ENCODE peak calls at places on chromosome 21, in seven cellular contexts. W is glutamatergic neuron; P is heart left ventricle; N is T-helper 2 cell; M is amniotic stem cell; F is stimulated activated CD8-positive, alpha-beta memory T cell treated with anti-CD3 and anti-CD28 coated beads, Interleukin-15, amount 100 ng/mL, for 24 hours; T is fibroblast of lung. V is an unnamed sample.

GRCh38 chr21:29586696-29587095 is 288.0 kb downstream of the BACH1 start:
- DNase-seq in W (no peak), P (no peak), N (no peak), M (no peak), F (no peak), T (no peak), V (no peak)

GRCh38 chr21:33924079-33924765 is 8.6 kb upstream of the ATP5PO start:
- DNase-seq in W (peak; percentile 93), P (peak; percentile 87), N (peak; percentile 83), M (peak; percentile 58), F (peak; percentile 92), T (peak; percentile 81), V (peak; percentile 86)

GRCh38 chr21:27721675-27722074 is 754.8 kb upstream of the ADAMTS5 start:
- DNase-seq in W (no peak), P (no peak), N (no peak), M (no peak), F (no peak), T (no peak), V (no peak)

GRCh38 chr21:17045214-17045835 is 467.5 kb upstream of the CXADR start:
- DNase-seq in W (no peak), P (no peak), N (no peak), M (no peak), F (no peak), T (peak; percentile 62), V (no peak)

GRCh38 chr21:44761011-44761729 is 40.5 kb downstream of the UBE2G2 start:
- DNase-seq in W (no peak), P (no peak), N (no peak), M (no peak), F (no peak), T (no peak), V (no peak)

GRCh38 chr21:15221799-15222386 is 157.1 kb upstream of the NRIP1 start:
- DNase-seq in W (peak; percentile 60), P (peak; percentile 41), N (no peak), M (no peak), F (no peak), T (peak; percentile 77), V (no peak)

GRCh38 chr21:35256468-35256988 is 207.4 kb upstream of the RUNX1 start:
- DNase-seq in W (no peak), P (peak; percentile 82), N (no peak), M (peak; percentile 88), F (no peak), T (peak; percentile 99), V (peak; percentile 60)

GRCh38 chr21:34524671-34525601 is 12.9 kb upstream of the KCNE1 start:
- DNase-seq in W (no peak), P (no peak), N (no peak), M (peak; percentile 16), F (no peak), T (peak; percentile 76), V (no peak)

GRCh38 chr21:36917487-36918158 is 48.8 kb downstream of the HLCS start:
- DNase-seq in W (peak; percentile 30), P (no peak), N (peak; percentile 18), M (peak; percentile 40), F (no peak), T (peak; percentile 76), V (no peak)

GRCh38 chr21:44090332-44090731 is 16.9 kb upstream of the PWP2 start:
- DNase-seq in W (no peak), P (peak; percentile 10), N (no peak), M (no peak), F (no peak), T (no peak), V (no peak)

GRCh38 chr21:44454747-44455523 is at the start of gene LRRC3:
- DNase-seq in W (peak; percentile 94), P (peak; percentile 86), N (peak; percentile 82), M (peak; percentile 55), F (peak; percentile 53), T (peak; percentile 75), V (peak; percentile 59)

GRCh38 chr21:29078884-29079765 is 5.7 kb upstream of the CCT8 start:
- DNase-seq in W (no peak), P (peak; percentile 33), N (peak; percentile 77), M (no peak), F (no peak), T (no peak), V (peak; percentile 40)

GRCh38 chr21:45355573-45355972 is 49.4 kb upstream of the COL18A1 start:
- DNase-seq in W (no peak), P (no peak), N (no peak), M (no peak), F (no peak), T (no peak), V (no peak)

GRCh38 chr21:15706686-15707085 is 23.1 kb upstream of the USP25 start:
- DNase-seq in W (no peak), P (no peak), N (no peak), M (peak; percentile 35), F (no peak), T (peak; percentile 92), V (no peak)

GRCh38 chr21:24163539-24163938 is 1443.7 kb downstream of the MRPL39 start:
- DNase-seq in W (no peak), P (no peak), N (no peak), M (no peak), F (no peak), T (no peak), V (no peak)

GRCh38 chr21:44682580-44683151 is 703 bp upstream of the KRTAP12-1 start:
- DNase-seq in W (no peak), P (no peak), N (no peak), M (no peak), F (no peak), T (no peak), V (no peak)

GRCh38 chr21:15749045-15749867 is 19.5 kb downstream of the USP25 start:
- DNase-seq in W (no peak), P (no peak), N (no peak), M (no peak), F (no peak), T (peak; percentile 57), V (no peak)

GRCh38 chr21:35086357-35086756 is 37.3 kb upstream of the RUNX1 start:
- DNase-seq in W (no peak), P (no peak), N (no peak), M (no peak), F (no peak), T (peak; percentile 20), V (no peak)

GRCh38 chr21:35254006-35254751 is 205.1 kb upstream of the RUNX1 start:
- DNase-seq in W (no peak), P (no peak), N (no peak), M (no peak), F (no peak), T (peak; percentile 93), V (no peak)

GRCh38 chr21:32538147-32538792 is 47.1 kb downstream of the TCP10L start:
- DNase-seq in W (no peak), P (no peak), N (peak; percentile 57), M (no peak), F (no peak), T (no peak), V (no peak)

GRCh38 chr21:41477641-41478318 is 30.2 kb downstream of the TMPRSS2 start:
- DNase-seq in W (no peak), P (no peak), N (no peak), M (no peak), F (no peak), T (peak; percentile 22), V (no peak)

GRCh38 chr21:31675960-31676359 is 16.5 kb downstream of the SOD1 start:
- DNase-seq in W (no peak), P (no peak), N (no peak), M (no peak), F (no peak), T (no peak), V (no peak)

GRCh38 chr21:37742532-37742931 is 173.7 kb downstream of the KCNJ6 start:
- DNase-seq in W (no peak), P (no peak), N (no peak), M (no peak), F (no peak), T (no peak), V (no peak)

GRCh38 chr21:33075128-33075527 is 5.2 kb downstream of the OLIG1 start:
- DNase-seq in W (no peak), P (no peak), N (no peak), M (no peak), F (no peak), T (no peak), V (no peak)

GRCh38 chr21:44397431-44398031 is 44.1 kb downstream of the TRPM2 start:
- DNase-seq in W (no peak), P (no peak), N (no peak), M (no peak), F (no peak), T (no peak), V (no peak)

GRCh38 chr21:22345624-22346023 is 1347.4 kb downstream of the NCAM2 start:
- DNase-seq in W (no peak), P (no peak), N (no peak), M (no peak), F (no peak), T (no peak), V (no peak)

GRCh38 chr21:21845901-21846396 is 847.7 kb downstream of the NCAM2 start:
- DNase-seq in W (no peak), P (no peak), N (no peak), M (no peak), F (no peak), T (peak; percentile 4), V (no peak)

GRCh38 chr21:45153358-45154318 is 79.3 kb downstream of the ADARB1 start:
- DNase-seq in W (no peak), P (no peak), N (peak; percentile 63), M (no peak), F (no peak), T (peak; percentile 18), V (no peak)

GRCh38 chr21:35578350-35578782 is 482.0 kb downstream of the SETD4 start:
- DNase-seq in W (no peak), P (no peak), N (no peak), M (peak; percentile 23), F (no peak), T (peak; percentile 92), V (no peak)